ENCODE peak calls at places on chromosome 22, in six cellular contexts. D, A, N, G, L and B are unnamed samples.

GRCh38 chr22:41488596-41489385 is 19.9 kb downstream of the ACO2 start:
- DNase-seq in D (no peak), A (no peak), N (no peak), G (no peak), L (no peak), B (no peak)

GRCh38 chr22:24107668-24108067 is 73.6 kb upstream of the SUSD2 start:
- DNase-seq in D (no peak), A (peak; percentile 52), N (peak; percentile 85), G (peak; percentile 72), L (no peak), B (no peak)

GRCh38 chr22:43446037-43446803 is 34.4 kb downstream of the MPPED1 start:
- DNase-seq in D (no peak), A (no peak), N (no peak), G (no peak), L (no peak), B (no peak)

GRCh38 chr22:43288807-43289417 is 54.3 kb downstream of the SCUBE1 start:
- DNase-seq in D (no peak), A (no peak), N (no peak), G (no peak), L (no peak), B (peak; percentile 30)

GRCh38 chr22:38657248-38657909 is 941 bp downstream of the CBY1 start:
- DNase-seq in D (peak; percentile 36), A (no peak), N (no peak), G (no peak), L (peak; percentile 11), B (peak; percentile 32)

GRCh38 chr22:24585461-24585860 is 7.4 kb downstream of the LRRC75B start:
- DNase-seq in D (no peak), A (no peak), N (no peak), G (no peak), L (no peak), B (no peak)

GRCh38 chr22:19772673-19773469 is 12.3 kb downstream of the TBX1 start:
- DNase-seq in D (peak; percentile 46), A (no peak), N (no peak), G (peak; percentile 53), L (peak; percentile 4), B (no peak)

GRCh38 chr22:19039448-19039780 is 82.8 kb downstream of the DGCR2 start:
- DNase-seq in D (no peak), A (no peak), N (no peak), G (peak; percentile 32), L (no peak), B (no peak)

GRCh38 chr22:46794067-46794466 is 31.6 kb downstream of the TBC1D22A start:
- DNase-seq in D (no peak), A (no peak), N (no peak), G (no peak), L (no peak), B (no peak)

GRCh38 chr22:19853058-19853878 is 1.4 kb downstream of the GNB1L start:
- DNase-seq in D (no peak), A (no peak), N (no peak), G (no peak), L (no peak), B (no peak)

GRCh38 chr22:44154431-44154942 is 26.2 kb upstream of the PARVG start:
- DNase-seq in D (no peak), A (no peak), N (no peak), G (no peak), L (no peak), B (no peak)

GRCh38 chr22:46070722-46071450 is 79.4 kb upstream of the PPARA start:
- DNase-seq in D (peak; percentile 45), A (peak; percentile 58), N (no peak), G (peak; percentile 71), L (no peak), B (peak; percentile 73)

GRCh38 chr22:48975252-48975780 is 852.4 kb downstream of the BRD1 start:
- DNase-seq in D (no peak), A (no peak), N (no peak), G (no peak), L (no peak), B (no peak)

GRCh38 chr22:38203855-38204497 is 2.2 kb downstream of the MAFF start:
- DNase-seq in D (no peak), A (no peak), N (no peak), G (no peak), L (no peak), B (no peak)

GRCh38 chr22:20229916-20230775 is 38.0 kb downstream of the RTN4R start:
- DNase-seq in D (no peak), A (no peak), N (peak; percentile 16), G (no peak), L (no peak), B (no peak)

GRCh38 chr22:32649515-32650200 is 151.8 kb upstream of the TIMP3 start:
- DNase-seq in D (no peak), A (no peak), N (no peak), G (no peak), L (no peak), B (no peak)

GRCh38 chr22:29912605-29913398 is 29.8 kb downstream of the MTMR3 start:
- DNase-seq in D (no peak), A (no peak), N (no peak), G (no peak), L (no peak), B (no peak)

GRCh38 chr22:31104869-31105268 is 2.5 kb downstream of the SELENOM start:
- DNase-seq in D (no peak), A (no peak), N (no peak), G (peak; percentile 55), L (peak; percentile 71), B (peak; percentile 90)
- TF ChIP-seq CTCF in D (no peak), A (no peak), N (no peak), G (no peak), L (peak; percentile 70), B (peak; percentile 85)

GRCh38 chr22:40194656-40195055 is 16.9 kb downstream of the TNRC6B start:
- DNase-seq in D (no peak), A (no peak), N (no peak), G (no peak), L (no peak), B (no peak)

GRCh38 chr22:40196628-40197027 is 18.9 kb downstream of the TNRC6B start:
- DNase-seq in D (no peak), A (no peak), N (no peak), G (no peak), L (no peak), B (no peak)

GRCh38 chr22:40189979-40190378 is 12.3 kb downstream of the TNRC6B start:
- DNase-seq in D (no peak), A (no peak), N (no peak), G (no peak), L (no peak), B (no peak)

GRCh38 chr22:40190501-40190900 is 12.8 kb downstream of the TNRC6B start:
- DNase-seq in D (peak; percentile 41), A (no peak), N (no peak), G (no peak), L (no peak), B (no peak)

DNA sequence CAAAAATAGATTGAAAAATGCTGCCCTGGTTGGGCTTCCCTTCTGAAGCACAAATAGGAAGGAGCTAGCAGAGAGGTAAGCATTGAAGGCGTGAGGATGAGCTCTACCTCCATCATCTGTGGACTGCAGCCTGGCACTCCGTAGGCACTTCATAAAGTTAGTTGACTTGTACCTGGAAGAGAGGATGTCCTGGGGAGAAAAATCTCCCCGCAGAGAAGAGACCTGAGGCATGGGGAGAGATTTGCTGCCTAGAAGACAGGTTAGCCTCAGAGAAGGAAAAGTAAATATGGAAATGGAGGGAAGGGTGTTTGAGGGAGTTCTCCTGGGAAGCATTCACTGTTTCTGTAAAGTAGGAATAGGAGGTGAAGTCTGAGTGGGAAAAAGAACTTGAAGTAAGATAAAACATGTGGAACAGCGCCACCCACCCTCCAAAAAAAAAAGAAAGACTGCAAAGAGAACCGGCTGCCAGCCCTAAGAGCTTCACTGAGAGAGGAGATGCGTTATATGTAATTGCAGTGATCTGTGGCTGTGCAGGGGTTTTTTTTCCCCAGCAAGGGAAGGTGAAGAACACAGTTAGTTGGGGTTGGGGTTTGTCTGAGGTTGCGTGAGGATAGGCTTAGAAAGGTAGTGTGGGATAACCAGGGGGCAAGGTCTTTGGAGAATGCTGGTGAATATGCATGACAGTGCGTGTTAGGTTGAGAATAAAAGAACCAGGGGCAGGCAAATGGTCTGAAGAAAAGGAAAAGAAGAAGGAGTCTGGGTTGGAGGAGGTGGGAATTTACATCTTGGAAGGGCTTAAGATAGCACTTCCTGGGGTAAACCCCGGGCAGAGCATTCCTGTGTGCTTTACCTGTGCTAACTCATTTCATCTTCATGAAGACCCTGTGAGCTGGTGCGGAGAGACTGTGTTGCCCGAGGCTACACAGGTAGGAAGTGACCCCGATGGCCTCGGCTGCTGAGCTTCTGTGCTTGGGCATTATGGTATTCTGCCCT is 16.0 kb downstream of the TNRC6B start:
- DNase-seq in D (no peak), A (no peak), N (no peak), G (no peak), L (no peak), B (peak; percentile 55)
- TF ChIP-seq CTCF in D (peak; percentile 3), A (no peak), N (peak; percentile 24), G (no peak), L (no peak), B (peak; percentile 60)

DNA sequence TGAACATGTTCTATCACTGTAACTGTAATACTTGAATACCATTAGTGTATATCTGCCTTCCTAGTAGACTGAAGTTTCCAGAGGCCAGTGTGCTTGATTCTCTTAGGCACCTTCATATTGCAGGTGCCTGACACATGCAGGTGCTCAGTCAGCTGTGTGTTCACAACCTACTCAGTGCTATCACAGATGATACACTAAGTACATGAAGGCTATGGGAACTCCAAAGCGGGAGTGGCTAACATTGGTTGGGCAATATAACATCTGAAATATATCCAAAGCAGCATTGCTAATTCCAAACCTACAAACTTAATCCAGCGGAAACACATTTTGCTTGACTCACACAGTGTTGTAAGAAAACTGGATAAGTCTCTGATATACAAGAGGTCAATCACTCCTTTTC is 539.3 kb upstream of the ISX start:
- DNase-seq in D (no peak), A (no peak), N (no peak), G (no peak), L (no peak), B (no peak)
- TF ChIP-seq CTCF in D (no peak), A (no peak), N (no peak), G (no peak), L (no peak), B (no peak)

DNA sequence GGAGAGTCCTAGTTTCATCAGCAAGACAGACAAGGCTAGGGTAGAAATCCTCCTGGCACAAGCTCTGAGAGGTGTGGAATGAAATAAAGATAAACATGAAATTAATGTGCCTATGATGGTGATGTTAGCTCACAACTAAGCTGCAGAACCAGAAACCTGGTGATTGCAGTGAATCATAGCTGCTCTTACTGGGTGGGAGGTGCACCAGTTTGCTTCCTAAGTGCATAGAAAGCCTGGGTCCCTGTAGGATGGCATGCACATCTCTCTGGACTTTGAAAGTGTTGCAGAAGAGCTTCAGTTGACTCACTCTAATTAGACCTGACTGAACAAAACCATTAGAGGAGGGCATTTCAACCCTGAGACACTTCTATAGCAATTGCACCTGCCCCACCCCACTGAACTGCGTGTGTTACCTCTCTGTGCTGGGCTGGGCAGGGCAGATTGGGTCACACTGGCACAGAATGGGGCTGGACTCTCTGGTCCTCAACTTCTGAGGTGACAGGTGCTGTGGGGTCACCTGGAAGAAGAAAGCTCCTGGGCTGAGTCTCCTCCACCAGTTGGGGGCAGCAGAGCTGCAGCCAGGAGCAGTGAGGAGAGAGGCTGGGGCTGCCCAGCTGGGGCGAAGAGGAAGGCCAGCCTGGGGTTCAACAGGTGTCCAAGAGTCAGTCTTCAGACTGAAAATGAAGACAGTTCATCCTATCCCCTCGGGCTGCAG is 57.9 kb downstream of the GGTLC2 start:
- DNase-seq in D (no peak), A (no peak), N (no peak), G (no peak), L (peak; percentile 40), B (peak; percentile 34)
- TF ChIP-seq CTCF in D (peak; percentile 41), A (no peak), N (peak; percentile 23), G (peak; percentile 10), L (no peak), B (peak; percentile 55)